ENCODE peak calls at places on chromosomes 5 and 9, in eight cellular contexts. W, G, T, J, I, R, K and E are unnamed samples.

GRCh38 chr9:77649109-77649812 is 1.1 kb upstream of the GNA14 start:
- DNase-seq in K (no peak), G (no peak), I (peak; percentile 63), T (peak; percentile 28), J (no peak), R (no peak), W (no peak), E (peak; percentile 14)

GRCh38 chr5:151132959-151133358 is 24.6 kb downstream of the ANXA6 start:
- DNase-seq in G (no peak), J (no peak), K (no peak), I (peak; percentile 76), T (no peak), R (no peak), W (no peak), E (no peak)

GRCh38 chr5:164663223-164663989 is 1158.0 kb downstream of the MAT2B start:
- DNase-seq in R (no peak), K (no peak), I (no peak), T (no peak), G (no peak), J (no peak), W (no peak), E (peak; percentile 45)

GRCh38 chr5:108797396-108797795 is 49.7 kb downstream of the FER start:
- DNase-seq in W (no peak), R (no peak), J (no peak), K (no peak), I (no peak), T (no peak), G (no peak), E (no peak)

GRCh38 chr5:180799194-180799593 is 3.4 kb downstream of the MGAT1 start:
- DNase-seq in W (no peak), I (no peak), J (no peak), K (peak; percentile 69), G (peak; percentile 79), T (no peak), R (no peak), E (no peak)

GRCh38 chr9:111400564-111400898 is 70.5 kb upstream of the OR2K2 start:
- DNase-seq in J (no peak), T (peak; percentile 23), W (no peak), K (no peak), G (no peak), I (no peak), R (no peak), E (peak; percentile 10)

GRCh38 chr9:127091526-127091925 is 30.9 kb downstream of the ANGPTL2 start:
- DNase-seq in R (no peak), J (no peak), G (no peak), I (no peak), T (no peak), W (no peak), K (no peak), E (no peak)

GRCh38 chr9:115220339-115221009 is 102.5 kb upstream of the TNC start:
- DNase-seq in J (no peak), K (no peak), R (no peak), W (no peak), T (no peak), G (no peak), I (no peak), E (no peak)

GRCh38 chr5:131548190-131548589 is 86.8 kb downstream of the RAPGEF6 start:
- DNase-seq in I (no peak), G (no peak), J (no peak), K (no peak), W (no peak), T (no peak), R (no peak), E (no peak)

GRCh38 chr9:136678034-136678433 is 9.2 kb downstream of the AGPAT2 start:
- DNase-seq in J (no peak), W (no peak), T (no peak), K (no peak), R (no peak), G (no peak), I (no peak), E (no peak)

GRCh38 chr5:174532453-174533126 is 191.8 kb upstream of the MSX2 start:
- DNase-seq in J (peak; percentile 43), W (peak; percentile 22), R (peak; percentile 50), G (peak; percentile 68), K (peak; percentile 52), T (peak; percentile 98), I (no peak), E (peak; percentile 98)

GRCh38 chr9:27125030-27125429 is 16.0 kb downstream of the TEK start:
- DNase-seq in K (peak; percentile 50), T (peak; percentile 97), W (no peak), G (peak; percentile 34), J (no peak), R (peak; percentile 61), I (peak; percentile 48), E (peak; percentile 94)